ENCODE peak calls at places on chromosomes 5 and 9, in five cellular contexts. One of them, this sample, is unnamed.

GRCh38 chr9:120925535-120926396 is 830 bp downstream of the TRAF1 start:
- DNase-seq in esophagus squamous epithelium: no peak
- DNase-seq in dorsolateral prefrontal cortex: no peak
- DNase-seq in CD8-positive, alpha-beta T cell: peak
- DNase-seq in stomach: no peak
- DNase-seq in this sample: no peak

GRCh38 chr5:8912106-8912505 is 633.8 kb downstream of the SEMA5A start:
- DNase-seq in esophagus squamous epithelium: no peak
- DNase-seq in dorsolateral prefrontal cortex: no peak
- DNase-seq in CD8-positive, alpha-beta T cell: no peak
- DNase-seq in stomach: no peak
- DNase-seq in this sample: no peak

GRCh38 chr9:85900504-85901201 is 40.3 kb upstream of the NAA35 start:
- DNase-seq in esophagus squamous epithelium: no peak
- DNase-seq in dorsolateral prefrontal cortex: no peak
- DNase-seq in CD8-positive, alpha-beta T cell: peak
- DNase-seq in stomach: no peak
- DNase-seq in this sample: no peak

GRCh38 chr9:82558855-82559615 is 503.9 kb downstream of the RASEF start:
- DNase-seq in esophagus squamous epithelium: no peak
- DNase-seq in dorsolateral prefrontal cortex: no peak
- DNase-seq in CD8-positive, alpha-beta T cell: no peak
- DNase-seq in stomach: no peak
- DNase-seq in this sample: no peak

GRCh38 chr9:133154097-133154989 is 9.4 kb downstream of the GBGT1 start:
- DNase-seq in esophagus squamous epithelium: no peak
- DNase-seq in dorsolateral prefrontal cortex: no peak
- DNase-seq in CD8-positive, alpha-beta T cell: no peak
- DNase-seq in stomach: no peak
- DNase-seq in this sample: no peak

GRCh38 chr9:124733964-124734740 is 37.0 kb downstream of the NR6A1 start:
- DNase-seq in esophagus squamous epithelium: no peak
- DNase-seq in dorsolateral prefrontal cortex: no peak
- DNase-seq in CD8-positive, alpha-beta T cell: no peak
- DNase-seq in stomach: no peak
- DNase-seq in this sample: no peak

GRCh38 chr5:56454219-56454862 is 221.2 kb upstream of the ANKRD55 start:
- DNase-seq in esophagus squamous epithelium: no peak
- DNase-seq in dorsolateral prefrontal cortex: no peak
- DNase-seq in CD8-positive, alpha-beta T cell: no peak
- DNase-seq in stomach: no peak
- DNase-seq in this sample: no peak

GRCh38 chr9:545480-545879 is 296.0 kb upstream of the DMRT1 start:
- DNase-seq in esophagus squamous epithelium: no peak
- DNase-seq in dorsolateral prefrontal cortex: no peak
- DNase-seq in CD8-positive, alpha-beta T cell: no peak
- DNase-seq in stomach: no peak
- DNase-seq in this sample: no peak

GRCh38 chr9:115972802-115973201 is 180.8 kb upstream of the PAPPA start:
- DNase-seq in esophagus squamous epithelium: no peak
- DNase-seq in dorsolateral prefrontal cortex: no peak
- DNase-seq in CD8-positive, alpha-beta T cell: no peak
- DNase-seq in stomach: no peak
- DNase-seq in this sample: no peak

GRCh38 chr9:16484744-16485143 is 385.7 kb downstream of the BNC2 start:
- DNase-seq in esophagus squamous epithelium: no peak
- DNase-seq in dorsolateral prefrontal cortex: no peak
- DNase-seq in CD8-positive, alpha-beta T cell: no peak
- DNase-seq in stomach: no peak
- DNase-seq in this sample: no peak

GRCh38 chr5:82272957-82273356 is 5.2 kb downstream of the RPS23 start:
- DNase-seq in esophagus squamous epithelium: no peak
- DNase-seq in dorsolateral prefrontal cortex: no peak
- DNase-seq in CD8-positive, alpha-beta T cell: no peak
- DNase-seq in stomach: no peak
- DNase-seq in this sample: no peak

GRCh38 chr9:131868766-131869165 is 128.9 kb upstream of the RAPGEF1 start:
- DNase-seq in esophagus squamous epithelium: no peak
- DNase-seq in dorsolateral prefrontal cortex: no peak
- DNase-seq in CD8-positive, alpha-beta T cell: no peak
- DNase-seq in stomach: no peak
- DNase-seq in this sample: no peak

GRCh38 chr5:146877783-146878470 is 630 bp downstream of the PPP2R2B start:
- DNase-seq in esophagus squamous epithelium: no peak
- DNase-seq in dorsolateral prefrontal cortex: peak
- DNase-seq in CD8-positive, alpha-beta T cell: peak
- DNase-seq in stomach: no peak
- DNase-seq in this sample: no peak

GRCh38 chr5:179170606-179171005 is 110.4 kb downstream of the ZNF354C start:
- DNase-seq in esophagus squamous epithelium: no peak
- DNase-seq in dorsolateral prefrontal cortex: no peak
- DNase-seq in CD8-positive, alpha-beta T cell: no peak
- DNase-seq in stomach: no peak
- DNase-seq in this sample: no peak

GRCh38 chr5:132007399-132008162 is 3.9 kb downstream of the ACSL6 start:
- DNase-seq in esophagus squamous epithelium: peak
- DNase-seq in dorsolateral prefrontal cortex: peak
- DNase-seq in CD8-positive, alpha-beta T cell: peak
- DNase-seq in stomach: peak
- DNase-seq in this sample: peak

GRCh38 chr9:127796899-127797370 is 5.7 kb upstream of the FPGS start:
- DNase-seq in esophagus squamous epithelium: no peak
- DNase-seq in dorsolateral prefrontal cortex: no peak
- DNase-seq in CD8-positive, alpha-beta T cell: no peak
- DNase-seq in stomach: no peak
- DNase-seq in this sample: no peak

GRCh38 chr5:66002415-66002814 is 76.0 kb downstream of the ERBIN start:
- DNase-seq in esophagus squamous epithelium: no peak
- DNase-seq in dorsolateral prefrontal cortex: no peak
- DNase-seq in CD8-positive, alpha-beta T cell: no peak
- DNase-seq in stomach: no peak
- DNase-seq in this sample: no peak

GRCh38 chr9:27278374-27278773 is 18.6 kb downstream of the EQTN start:
- DNase-seq in esophagus squamous epithelium: no peak
- DNase-seq in dorsolateral prefrontal cortex: no peak
- DNase-seq in CD8-positive, alpha-beta T cell: no peak
- DNase-seq in stomach: no peak
- DNase-seq in this sample: no peak

GRCh38 chr5:8340739-8341344 is 471.9 kb downstream of the MTRR start:
- DNase-seq in esophagus squamous epithelium: no peak
- DNase-seq in dorsolateral prefrontal cortex: no peak
- DNase-seq in CD8-positive, alpha-beta T cell: no peak
- DNase-seq in stomach: no peak
- DNase-seq in this sample: no peak

GRCh38 chr9:14482856-14483255 is 168.9 kb upstream of the NFIB start:
- DNase-seq in esophagus squamous epithelium: no peak
- DNase-seq in dorsolateral prefrontal cortex: no peak
- DNase-seq in CD8-positive, alpha-beta T cell: no peak
- DNase-seq in stomach: no peak
- DNase-seq in this sample: no peak

GRCh38 chr9:23321049-23321448 is 505.0 kb downstream of the ELAVL2 start:
- DNase-seq in esophagus squamous epithelium: no peak
- DNase-seq in dorsolateral prefrontal cortex: no peak
- DNase-seq in CD8-positive, alpha-beta T cell: no peak
- DNase-seq in stomach: no peak
- DNase-seq in this sample: no peak

GRCh38 chr9:3482578-3482977 is 43.2 kb downstream of the RFX3 start:
- DNase-seq in esophagus squamous epithelium: no peak
- DNase-seq in dorsolateral prefrontal cortex: no peak
- DNase-seq in CD8-positive, alpha-beta T cell: no peak
- DNase-seq in stomach: no peak
- DNase-seq in this sample: no peak

GRCh38 chr9:72913382-72914009 is 39.4 kb downstream of the ALDH1A1 start:
- DNase-seq in esophagus squamous epithelium: no peak
- DNase-seq in dorsolateral prefrontal cortex: no peak
- DNase-seq in CD8-positive, alpha-beta T cell: no peak
- DNase-seq in stomach: no peak
- DNase-seq in this sample: no peak

GRCh38 chr9:119026120-119026519 is 343.1 kb downstream of the BRINP1 start:
- DNase-seq in esophagus squamous epithelium: no peak
- DNase-seq in dorsolateral prefrontal cortex: no peak
- DNase-seq in CD8-positive, alpha-beta T cell: no peak
- DNase-seq in stomach: no peak
- DNase-seq in this sample: peak

GRCh38 chr9:84955971-84956370 is 286.4 kb downstream of the NTRK2 start:
- DNase-seq in esophagus squamous epithelium: no peak
- DNase-seq in dorsolateral prefrontal cortex: no peak
- DNase-seq in CD8-positive, alpha-beta T cell: no peak
- DNase-seq in stomach: no peak
- DNase-seq in this sample: no peak

GRCh38 chr9:18881740-18882139 is 151.3 kb downstream of the SAXO1 start:
- DNase-seq in esophagus squamous epithelium: no peak
- DNase-seq in dorsolateral prefrontal cortex: no peak
- DNase-seq in CD8-positive, alpha-beta T cell: no peak
- DNase-seq in stomach: no peak
- DNase-seq in this sample: no peak

GRCh38 chr9:17824191-17824926 is 245.5 kb downstream of the SH3GL2 start:
- DNase-seq in esophagus squamous epithelium: no peak
- DNase-seq in dorsolateral prefrontal cortex: no peak
- DNase-seq in CD8-positive, alpha-beta T cell: no peak
- DNase-seq in stomach: no peak
- DNase-seq in this sample: peak

GRCh38 chr5:108749130-108749861 is 1.6 kb downstream of the FER start:
- DNase-seq in esophagus squamous epithelium: no peak
- DNase-seq in dorsolateral prefrontal cortex: no peak
- DNase-seq in CD8-positive, alpha-beta T cell: peak
- DNase-seq in stomach: no peak
- DNase-seq in this sample: no peak

GRCh38 chr9:133428579-133429215 is 6.5 kb downstream of the ADAMTS13 start:
- DNase-seq in esophagus squamous epithelium: no peak
- DNase-seq in dorsolateral prefrontal cortex: no peak
- DNase-seq in CD8-positive, alpha-beta T cell: no peak
- DNase-seq in stomach: peak
- DNase-seq in this sample: no peak

GRCh38 chr5:72611111-72611724 is 104.0 kb upstream of the ZNF366 start:
- DNase-seq in esophagus squamous epithelium: peak
- DNase-seq in dorsolateral prefrontal cortex: peak
- DNase-seq in CD8-positive, alpha-beta T cell: peak
- DNase-seq in stomach: peak
- DNase-seq in this sample: peak

GRCh38 chr9:115764649-115765048 is 388.9 kb upstream of the PAPPA start:
- DNase-seq in esophagus squamous epithelium: no peak
- DNase-seq in dorsolateral prefrontal cortex: no peak
- DNase-seq in CD8-positive, alpha-beta T cell: no peak
- DNase-seq in stomach: no peak
- DNase-seq in this sample: no peak

GRCh38 chr9:128753627-128754026 is 18.1 kb downstream of the ZER1 start:
- DNase-seq in esophagus squamous epithelium: no peak
- DNase-seq in dorsolateral prefrontal cortex: no peak
- DNase-seq in CD8-positive, alpha-beta T cell: no peak
- DNase-seq in stomach: no peak
- DNase-seq in this sample: no peak

GRCh38 chr5:75510836-75511434 is 494 bp downstream of the CERT1 start:
- DNase-seq in esophagus squamous epithelium: no peak
- DNase-seq in dorsolateral prefrontal cortex: peak
- DNase-seq in CD8-positive, alpha-beta T cell: peak
- DNase-seq in stomach: no peak
- DNase-seq in this sample: peak

GRCh38 chr9:98135938-98136337 is 16.9 kb upstream of the TRIM14 start:
- DNase-seq in esophagus squamous epithelium: no peak
- DNase-seq in dorsolateral prefrontal cortex: no peak
- DNase-seq in CD8-positive, alpha-beta T cell: no peak
- DNase-seq in stomach: no peak
- DNase-seq in this sample: no peak

GRCh38 chr5:87029951-87030350 is 237.7 kb upstream of the RASA1 start:
- DNase-seq in esophagus squamous epithelium: no peak
- DNase-seq in dorsolateral prefrontal cortex: no peak
- DNase-seq in CD8-positive, alpha-beta T cell: no peak
- DNase-seq in stomach: no peak
- DNase-seq in this sample: no peak

GRCh38 chr5:34833090-34833489 is 5.9 kb upstream of the TTC23L start:
- DNase-seq in esophagus squamous epithelium: no peak
- DNase-seq in dorsolateral prefrontal cortex: no peak
- DNase-seq in CD8-positive, alpha-beta T cell: no peak
- DNase-seq in stomach: no peak
- DNase-seq in this sample: no peak

GRCh38 chr5:34833991-34834793 is 4.8 kb upstream of the TTC23L start:
- DNase-seq in esophagus squamous epithelium: no peak
- DNase-seq in dorsolateral prefrontal cortex: no peak
- DNase-seq in CD8-positive, alpha-beta T cell: no peak
- DNase-seq in stomach: no peak
- DNase-seq in this sample: no peak

GRCh38 chr5:34834794-34835089 is 4.2 kb upstream of the TTC23L start:
- DNase-seq in esophagus squamous epithelium: no peak
- DNase-seq in dorsolateral prefrontal cortex: no peak
- DNase-seq in CD8-positive, alpha-beta T cell: no peak
- DNase-seq in stomach: no peak
- DNase-seq in this sample: no peak

GRCh38 chr5:34832568-34832967 is 6.4 kb upstream of the TTC23L start:
- DNase-seq in esophagus squamous epithelium: no peak
- DNase-seq in dorsolateral prefrontal cortex: no peak
- DNase-seq in CD8-positive, alpha-beta T cell: no peak
- DNase-seq in stomach: no peak
- DNase-seq in this sample: no peak

DNA sequence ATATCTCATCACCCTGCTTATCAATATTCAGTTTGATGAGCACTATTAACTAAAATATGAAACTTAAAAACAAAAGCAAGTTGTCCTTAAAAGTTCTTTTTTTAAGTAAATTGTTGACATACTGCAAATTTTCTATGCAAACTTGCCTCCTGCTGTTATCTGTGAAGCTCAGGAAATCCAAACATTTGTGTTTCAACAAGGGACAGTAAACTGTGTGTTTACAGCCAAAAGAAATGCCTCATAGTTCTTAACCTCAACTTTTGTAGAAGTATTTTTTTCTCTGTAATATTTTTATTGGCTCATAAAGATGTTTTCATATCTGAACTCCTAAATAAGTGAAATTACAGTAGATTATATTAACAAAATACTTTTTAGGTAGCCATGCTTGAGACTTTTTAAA is 7.6 kb upstream of the TTC23L start:
- DNase-seq in esophagus squamous epithelium: no peak
- DNase-seq in dorsolateral prefrontal cortex: no peak
- DNase-seq in CD8-positive, alpha-beta T cell: no peak
- DNase-seq in stomach: no peak
- DNase-seq in this sample: no peak
- H3K27ac ChIP-seq in esophagus squamous epithelium: no peak
- H3K27ac ChIP-seq in dorsolateral prefrontal cortex: no peak
- H3K27ac ChIP-seq in CD8-positive, alpha-beta T cell: no peak
- H3K27ac ChIP-seq in stomach: no peak
- H3K27ac ChIP-seq in this sample: no peak

GRCh38 chr5:150541397-150541675 is 33.4 kb downstream of the NDST1 start:
- DNase-seq in esophagus squamous epithelium: no peak
- DNase-seq in dorsolateral prefrontal cortex: no peak
- DNase-seq in CD8-positive, alpha-beta T cell: no peak
- DNase-seq in stomach: no peak
- DNase-seq in this sample: no peak
- H3K27ac ChIP-seq in esophagus squamous epithelium: peak
- H3K27ac ChIP-seq in dorsolateral prefrontal cortex: peak
- H3K27ac ChIP-seq in CD8-positive, alpha-beta T cell: no peak
- H3K27ac ChIP-seq in stomach: no peak
- H3K27ac ChIP-seq in this sample: peak

GRCh38 chr9:96217358-96217755 is 84.6 kb downstream of the HSD17B3 start:
- DNase-seq in esophagus squamous epithelium: no peak
- DNase-seq in dorsolateral prefrontal cortex: no peak
- DNase-seq in CD8-positive, alpha-beta T cell: no peak
- DNase-seq in stomach: no peak
- DNase-seq in this sample: no peak
- H3K27ac ChIP-seq in esophagus squamous epithelium: peak
- H3K27ac ChIP-seq in dorsolateral prefrontal cortex: peak
- H3K27ac ChIP-seq in CD8-positive, alpha-beta T cell: no peak
- H3K27ac ChIP-seq in stomach: peak
- H3K27ac ChIP-seq in this sample: peak

GRCh38 chr9:93990448-93990847 is 35.3 kb upstream of the BARX1 start:
- DNase-seq in esophagus squamous epithelium: no peak
- DNase-seq in dorsolateral prefrontal cortex: no peak
- DNase-seq in CD8-positive, alpha-beta T cell: no peak
- DNase-seq in stomach: no peak
- DNase-seq in this sample: no peak
- H3K27ac ChIP-seq in esophagus squamous epithelium: no peak
- H3K27ac ChIP-seq in dorsolateral prefrontal cortex: no peak
- H3K27ac ChIP-seq in CD8-positive, alpha-beta T cell: no peak
- H3K27ac ChIP-seq in stomach: no peak
- H3K27ac ChIP-seq in this sample: no peak